ENCODE peak calls at places on chromosome 3, in six cellular contexts. S is GM06990, J is AG04450, C is type B pancreatic cell, K is breast epithelium, G is chondrocyte. Y is an unnamed sample.

GRCh38 chr3:170802164-170803151 is 67.5 kb downstream of the RPL22L1 start:
- DNase-seq in S (no peak), J (peak), C (no peak), K (peak), G (no peak), Y (no peak)

GRCh38 chr3:146823622-146824021 is 218.5 kb upstream of the PLSCR5 start:
- DNase-seq in S (no peak), J (no peak), C (no peak), K (no peak), G (no peak), Y (no peak)

GRCh38 chr3:90007786-90008499 is 900.5 kb downstream of the EPHA3 start:
- DNase-seq in S (no peak), J (no peak), C (no peak), K (no peak), G (no peak), Y (peak)

GRCh38 chr3:186523022-186523421 is 21.2 kb downstream of the CRYGS start:
- DNase-seq in S (no peak), J (no peak), C (no peak), K (no peak), G (no peak), Y (no peak)

GRCh38 chr3:14364580-14365292 is 37.7 kb upstream of the SLC6A6 start:
- DNase-seq in S (no peak), J (no peak), C (no peak), K (no peak), G (no peak), Y (no peak)

GRCh38 chr3:65811917-65812316 is 226.8 kb downstream of the MAGI1 start:
- DNase-seq in S (no peak), J (no peak), C (no peak), K (no peak), G (no peak), Y (no peak)

GRCh38 chr3:55497250-55497649 is 10.1 kb upstream of the WNT5A start:
- DNase-seq in S (no peak), J (no peak), C (no peak), K (no peak), G (no peak), Y (no peak)

GRCh38 chr3:3836845-3837244 is 37.6 kb downstream of the LRRN1 start:
- DNase-seq in S (no peak), J (no peak), C (no peak), K (no peak), G (no peak), Y (no peak)

GRCh38 chr3:69240651-69241578 is 118.5 kb upstream of the LMOD3 start:
- DNase-seq in S (peak), J (no peak), C (no peak), K (no peak), G (no peak), Y (no peak)

GRCh38 chr3:57292895-57293526 is 526 bp upstream of the ASB14 start:
- DNase-seq in S (no peak), J (no peak), C (no peak), K (no peak), G (no peak), Y (no peak)

GRCh38 chr3:173986861-173987410 is 589.4 kb downstream of the NLGN1 start:
- DNase-seq in S (no peak), J (no peak), C (no peak), K (no peak), G (no peak), Y (no peak)

GRCh38 chr3:152997526-152997925 is 162.6 kb downstream of the P2RY1 start:
- DNase-seq in S (no peak), J (no peak), C (no peak), K (no peak), G (no peak), Y (no peak)

GRCh38 chr3:13824521-13825316 is 55.2 kb downstream of the WNT7A start:
- DNase-seq in S (no peak), J (no peak), C (no peak), K (no peak), G (no peak), Y (no peak)

GRCh38 chr3:65439641-65440040 is 599.1 kb downstream of the MAGI1 start:
- DNase-seq in S (peak), J (peak), C (no peak), K (no peak), G (no peak), Y (peak)

GRCh38 chr3:30226606-30227151 is 379.7 kb upstream of the TGFBR2 start:
- DNase-seq in S (no peak), J (no peak), C (no peak), K (no peak), G (no peak), Y (no peak)

GRCh38 chr3:139574026-139574947 is 34.7 kb upstream of the RBP1 start:
- DNase-seq in S (no peak), J (no peak), C (no peak), K (no peak), G (no peak), Y (no peak)

GRCh38 chr3:58099850-58100249 is 91.6 kb downstream of the FLNB start:
- DNase-seq in S (no peak), J (no peak), C (no peak), K (no peak), G (no peak), Y (no peak)

GRCh38 chr3:113084777-113085176 is 94.0 kb downstream of the GTPBP8 start:
- DNase-seq in S (no peak), J (peak), C (no peak), K (peak), G (no peak), Y (no peak)

GRCh38 chr3:186320862-186321568 is 41.0 kb downstream of the DGKG start:
- DNase-seq in S (no peak), J (no peak), C (no peak), K (no peak), G (no peak), Y (no peak)

GRCh38 chr3:13256845-13257244 is 163.3 kb downstream of the NUP210 start:
- DNase-seq in S (no peak), J (no peak), C (no peak), K (no peak), G (no peak), Y (no peak)

GRCh38 chr3:181859518-181859917 is 147.8 kb downstream of the SOX2 start:
- DNase-seq in S (no peak), J (no peak), C (no peak), K (no peak), G (no peak), Y (no peak)

GRCh38 chr3:12449889-12450682 is 34.2 kb upstream of the TSEN2 start:
- DNase-seq in S (no peak), J (no peak), C (no peak), K (no peak), G (no peak), Y (no peak)

GRCh38 chr3:18872466-18872865 is 275.8 kb upstream of the KCNH8 start:
- DNase-seq in S (no peak), J (no peak), C (no peak), K (no peak), G (no peak), Y (no peak)
- TF ChIP-seq CTCF in S (peak), J (no peak), C (no peak), K (no peak), G (no peak), Y (no peak)

DNA sequence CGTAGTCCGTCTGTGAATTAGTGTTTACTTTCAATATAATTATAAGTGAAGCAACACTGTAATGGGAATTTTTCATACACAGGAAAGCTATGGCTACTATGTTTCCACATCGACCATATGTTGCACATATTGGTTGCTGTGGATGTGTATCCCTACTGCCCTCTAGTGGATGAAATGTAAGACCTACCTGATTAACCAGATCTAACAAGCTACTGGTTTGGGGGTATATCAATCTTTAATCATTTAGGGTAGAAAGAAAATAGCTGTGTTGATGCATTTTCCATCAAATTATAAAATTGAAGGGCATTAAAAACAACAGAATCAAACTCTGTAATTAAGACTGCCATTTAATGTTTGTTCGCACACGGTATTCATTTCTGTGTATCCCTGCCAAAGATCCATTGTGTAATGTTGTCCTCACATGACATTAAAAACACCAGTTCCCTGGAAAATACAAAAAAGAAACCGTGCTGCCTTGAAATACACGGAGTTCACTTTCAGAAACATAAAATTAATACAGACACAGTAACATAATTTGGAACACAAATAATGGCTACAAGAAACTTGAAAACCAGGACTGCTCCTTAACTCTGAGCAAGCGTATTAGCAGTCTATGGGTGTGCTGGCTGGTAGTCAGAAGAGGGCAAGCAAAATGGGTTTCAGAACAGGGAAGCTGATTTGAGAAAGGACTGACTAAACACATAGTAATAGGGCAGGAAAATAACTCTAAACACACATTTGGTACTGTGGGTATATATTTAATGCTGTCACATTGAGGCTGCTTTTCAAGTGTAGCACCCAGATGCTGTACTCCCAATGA is 125.1 kb downstream of the TIGIT start:
- DNase-seq in S (peak), J (peak), C (no peak), K (no peak), G (no peak), Y (no peak)
- TF ChIP-seq CTCF in S (peak), J (peak), C (peak), K (peak), G (peak), Y (peak)

GRCh38 chr3:172808969-172809546 is 58.5 kb downstream of the ECT2 start:
- DNase-seq in S (peak), J (peak), C (no peak), K (no peak), G (no peak), Y (no peak)
- TF ChIP-seq CTCF in S (peak), J (peak), C (peak), K (no peak), G (peak), Y (peak)

DNA sequence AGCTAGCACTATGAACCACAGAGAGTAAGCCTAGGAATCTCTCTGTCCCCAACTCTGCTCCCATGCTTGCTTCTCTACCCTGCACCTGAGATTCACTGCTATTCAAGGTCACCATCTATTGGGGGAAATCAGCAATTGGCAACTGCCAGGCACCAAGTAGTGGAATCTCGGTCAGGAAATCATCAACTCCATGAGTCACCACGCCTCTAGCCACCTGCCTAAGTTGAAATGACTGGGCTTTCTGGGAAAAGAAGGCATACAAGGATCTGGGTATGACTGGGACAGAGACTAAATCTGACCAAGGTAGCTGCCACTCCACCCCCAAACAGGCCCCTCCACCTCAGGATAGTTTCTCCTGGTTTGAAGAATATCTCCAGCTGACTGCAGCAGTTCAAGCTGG is 464.1 kb upstream of the CBLB start:
- DNase-seq in S (peak), J (no peak), C (no peak), K (no peak), G (no peak), Y (no peak)
- TF ChIP-seq CTCF in S (peak), J (no peak), C (no peak), K (no peak), G (no peak), Y (no peak)

GRCh38 chr3:7547826-7548225 is 686.9 kb downstream of the GRM7 start:
- DNase-seq in S (no peak), J (no peak), C (no peak), K (no peak), G (no peak), Y (no peak)

GRCh38 chr3:7543294-7543693 is 682.4 kb downstream of the GRM7 start:
- DNase-seq in S (no peak), J (no peak), C (no peak), K (no peak), G (no peak), Y (no peak)

GRCh38 chr3:7545334-7545733 is 684.4 kb downstream of the GRM7 start:
- DNase-seq in S (no peak), J (no peak), C (no peak), K (no peak), G (no peak), Y (no peak)

GRCh38 chr3:7546219-7546618 is 685.3 kb downstream of the GRM7 start:
- DNase-seq in S (no peak), J (no peak), C (no peak), K (no peak), G (no peak), Y (no peak)
- TF ChIP-seq CTCF in S (peak), J (no peak), C (no peak), K (no peak), G (peak), Y (no peak)

DNA sequence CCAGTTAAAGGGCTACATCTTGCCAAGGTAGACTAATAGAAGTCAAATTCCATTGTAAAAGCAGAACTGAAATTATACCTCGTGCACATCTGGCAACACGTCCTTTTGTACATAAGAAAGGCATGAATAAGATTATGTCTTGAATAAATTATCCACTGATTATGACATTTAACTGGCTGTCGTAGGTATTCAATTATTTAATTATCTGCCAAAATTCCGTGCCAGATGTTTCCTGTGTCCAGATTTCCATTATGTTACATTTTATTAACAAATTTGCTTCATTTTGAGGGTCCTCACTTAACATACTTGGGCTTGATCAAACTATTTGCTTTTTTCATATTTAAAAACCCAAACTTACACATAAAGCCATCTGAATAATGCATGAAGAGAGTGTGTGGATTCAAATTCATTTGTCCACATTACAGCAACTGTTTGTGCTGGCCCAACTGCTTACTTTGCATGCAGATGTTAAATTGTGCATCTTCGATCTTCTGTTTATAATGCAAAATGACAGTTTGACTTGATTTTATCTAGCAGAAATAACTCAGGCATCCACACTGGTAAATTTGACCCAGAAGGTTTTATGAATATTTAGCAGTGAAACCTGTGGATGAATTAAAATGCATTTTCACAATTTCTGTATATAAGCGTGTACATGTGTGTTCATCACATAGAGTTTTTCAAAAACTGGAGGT is 701.5 kb downstream of the ZNF385D start:
- DNase-seq in S (no peak), J (no peak), C (no peak), K (no peak), G (no peak), Y (no peak)
- TF ChIP-seq CTCF in S (no peak), J (no peak), C (no peak), K (no peak), G (no peak), Y (no peak)

GRCh38 chr3:68017069-68017468 is 362.7 kb upstream of the SUCLG2 start:
- DNase-seq in S (no peak), J (no peak), C (no peak), K (no peak), G (no peak), Y (no peak)
- TF ChIP-seq CTCF in S (peak), J (no peak), C (no peak), K (no peak), G (peak), Y (no peak)

Y was measured in glutamatergic neuron.